ENCODE peak calls at places on chromosome 17, in nine cellular contexts. I, B, P, X, H, F, J, R and Z are unnamed samples.

GRCh38 chr17:75832164-75832651 is 12.0 kb downstream of the UNC13D start:
- DNase-seq in I (peak), B (no peak), P (no peak), X (peak), H (no peak), F (no peak), J (peak), R (peak), Z (no peak)

GRCh38 chr17:74453665-74454196 is 12.7 kb upstream of the CD300A start:
- DNase-seq in I (peak), B (no peak), P (no peak), X (no peak), H (peak), F (no peak), J (no peak), R (no peak), Z (no peak)

GRCh38 chr17:61237275-61237674 is 162.4 kb upstream of the TBX2 start:
- DNase-seq in I (no peak), B (no peak), P (no peak), X (no peak), H (no peak), F (peak), J (no peak), R (no peak), Z (no peak)

GRCh38 chr17:50071692-50072091 is 15.8 kb downstream of the ITGA3 start:
- DNase-seq in I (no peak), B (no peak), P (no peak), X (no peak), H (no peak), F (no peak), J (no peak), R (no peak), Z (no peak)

GRCh38 chr17:58995247-58995940 is 111.3 kb downstream of the TRIM37 start:
- DNase-seq in I (peak), B (no peak), P (no peak), X (no peak), H (no peak), F (no peak), J (no peak), R (no peak), Z (no peak)

GRCh38 chr17:32722733-32723132 is 154.2 kb downstream of the MYO1D start:
- DNase-seq in I (no peak), B (no peak), P (no peak), X (no peak), H (no peak), F (no peak), J (no peak), R (peak), Z (no peak)

GRCh38 chr17:4945176-4945943 is 3.0 kb downstream of the PFN1 start:
- DNase-seq in I (peak), B (no peak), P (no peak), X (peak), H (peak), F (peak), J (peak), R (peak), Z (peak)

GRCh38 chr17:7477392-7478275 is 1.8 kb downstream of the ZBTB4 start:
- DNase-seq in I (peak), B (peak), P (no peak), X (peak), H (peak), F (peak), J (no peak), R (peak), Z (peak)

GRCh38 chr17:31495049-31495885 is 103.8 kb downstream of the RAB11FIP4 start:
- DNase-seq in I (no peak), B (no peak), P (peak), X (peak), H (peak), F (no peak), J (no peak), R (no peak), Z (peak)

GRCh38 chr17:8080799-8081219 is 6.7 kb downstream of the ALOX12B start:
- DNase-seq in I (no peak), B (no peak), P (no peak), X (no peak), H (no peak), F (peak), J (no peak), R (no peak), Z (no peak)

GRCh38 chr17:72555052-72555451 is 434.2 kb downstream of the SOX9 start:
- DNase-seq in I (no peak), B (no peak), P (no peak), X (peak), H (no peak), F (no peak), J (no peak), R (no peak), Z (no peak)

GRCh38 chr17:27203241-27203640 is 90.7 kb upstream of the WSB1 start:
- DNase-seq in I (no peak), B (no peak), P (no peak), X (peak), H (no peak), F (no peak), J (no peak), R (no peak), Z (no peak)

GRCh38 chr17:27209316-27209715 is 84.6 kb upstream of the WSB1 start:
- DNase-seq in I (no peak), B (no peak), P (no peak), X (no peak), H (no peak), F (no peak), J (no peak), R (no peak), Z (no peak)

GRCh38 chr17:27206447-27206846 is 87.5 kb upstream of the WSB1 start:
- DNase-seq in I (no peak), B (no peak), P (no peak), X (no peak), H (no peak), F (peak), J (no peak), R (no peak), Z (peak)

GRCh38 chr17:27207073-27207511 is 86.8 kb upstream of the WSB1 start:
- DNase-seq in I (peak), B (no peak), P (no peak), X (peak), H (no peak), F (no peak), J (no peak), R (peak), Z (no peak)
- TF ChIP-seq CTCF in I (no peak), B (no peak), P (no peak), X (no peak), H (no peak), F (no peak), J (no peak), R (no peak), Z (no peak)

GRCh38 chr17:47981462-47981861 is 10.5 kb downstream of the CDK5RAP3 start:
- DNase-seq in I (no peak), B (no peak), P (no peak), X (no peak), H (no peak), F (no peak), J (no peak), R (no peak), Z (no peak)
- TF ChIP-seq CTCF in I (no peak), B (no peak), P (no peak), X (no peak), H (no peak), F (no peak), J (no peak), R (no peak), Z (no peak)

GRCh38 chr17:67362173-67362572 is 4.2 kb downstream of the PSMD12 start:
- DNase-seq in I (no peak), B (no peak), P (no peak), X (no peak), H (no peak), F (no peak), J (no peak), R (no peak), Z (no peak)

GRCh38 chr17:67364847-67365761 is 1.3 kb downstream of the PSMD12 start:
- DNase-seq in I (no peak), B (no peak), P (no peak), X (no peak), H (no peak), F (no peak), J (no peak), R (no peak), Z (peak)

GRCh38 chr17:67358612-67359011 is 7.8 kb downstream of the PSMD12 start:
- DNase-seq in I (no peak), B (no peak), P (no peak), X (no peak), H (no peak), F (no peak), J (no peak), R (no peak), Z (no peak)

GRCh38 chr17:67360880-67361279 is 5.5 kb downstream of the PSMD12 start:
- DNase-seq in I (no peak), B (no peak), P (no peak), X (peak), H (no peak), F (no peak), J (no peak), R (no peak), Z (no peak)

GRCh38 chr17:67359960-67360817 is 6.2 kb downstream of the PSMD12 start:
- DNase-seq in I (peak), B (no peak), P (no peak), X (no peak), H (no peak), F (peak), J (no peak), R (peak), Z (peak)
- TF ChIP-seq CTCF in I (peak), B (peak), P (peak), X (peak), H (no peak), F (peak), J (no peak), R (peak), Z (no peak)

DNA sequence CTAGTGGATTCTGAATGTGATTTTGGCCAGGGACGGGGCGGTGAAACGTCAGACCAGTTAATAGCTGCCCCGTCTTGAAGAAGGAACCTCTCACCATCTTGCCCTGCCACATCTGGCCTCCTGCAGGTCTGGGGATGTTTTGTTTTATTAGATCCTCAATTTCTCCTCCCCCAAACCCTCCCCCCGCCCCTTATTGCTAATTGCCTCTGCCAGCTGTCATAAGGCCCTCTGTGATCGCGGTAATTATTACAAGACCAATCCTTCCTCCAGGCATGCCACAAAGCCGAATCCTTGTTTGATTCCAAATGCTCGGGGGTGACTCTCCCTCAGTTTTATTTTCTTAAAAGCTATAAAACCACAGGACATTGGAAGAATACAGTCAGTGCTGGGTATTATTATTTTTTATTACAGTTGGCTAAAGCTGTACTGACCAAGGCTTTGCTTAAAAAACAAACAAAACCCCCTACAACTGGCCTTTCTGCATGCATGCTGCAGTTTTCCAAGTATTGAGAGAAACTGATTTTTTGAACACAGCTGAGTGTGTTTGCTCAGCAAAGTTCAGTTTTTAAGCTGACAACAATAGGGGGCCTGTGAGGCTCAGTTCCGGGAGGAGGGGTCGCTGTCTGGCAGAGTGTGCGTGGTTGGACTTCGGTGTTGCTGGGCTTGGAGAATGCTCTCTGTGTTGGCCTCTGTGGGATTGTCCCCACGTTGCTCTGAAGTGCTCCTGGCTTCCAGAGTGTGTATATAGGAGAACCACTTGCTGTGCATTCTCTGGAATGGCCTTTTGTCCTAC is 1.7 kb downstream of the KSR1 start:
- DNase-seq in I (peak), B (peak), P (no peak), X (no peak), H (no peak), F (peak), J (no peak), R (peak), Z (no peak)
- TF ChIP-seq CTCF in I (peak), B (no peak), P (no peak), X (no peak), H (no peak), F (no peak), J (no peak), R (no peak), Z (no peak)

DNA sequence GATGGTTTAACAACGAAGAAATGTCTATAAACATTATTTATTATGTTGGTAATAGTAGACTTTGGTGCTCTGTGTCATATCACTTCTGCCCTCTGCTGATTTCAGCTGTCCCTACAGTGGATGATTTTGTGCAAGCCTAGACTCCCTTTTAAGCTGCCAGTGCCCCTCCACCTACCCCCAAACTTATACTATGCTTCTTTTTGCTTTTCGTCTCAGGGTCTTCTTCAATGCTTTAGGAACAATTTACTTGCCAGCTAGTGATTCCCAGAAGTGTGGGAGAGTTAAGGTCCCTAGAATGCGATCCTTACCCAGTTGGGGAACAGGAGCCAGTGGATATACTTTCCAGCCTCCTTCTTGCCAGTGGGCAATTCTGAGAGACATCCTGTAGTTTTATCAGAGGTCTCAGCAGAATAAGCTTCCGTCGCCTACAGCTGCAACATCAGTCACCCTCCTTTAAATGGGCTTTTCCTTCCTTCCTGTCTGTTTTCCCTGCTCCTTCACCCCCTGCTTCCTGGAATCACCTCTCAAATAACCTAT is 4.1 kb downstream of the ICAM2 start:
- DNase-seq in I (no peak), B (no peak), P (no peak), X (no peak), H (no peak), F (no peak), J (no peak), R (no peak), Z (no peak)
- TF ChIP-seq CTCF in I (no peak), B (no peak), P (peak), X (no peak), H (no peak), F (no peak), J (no peak), R (peak), Z (no peak)

DNA sequence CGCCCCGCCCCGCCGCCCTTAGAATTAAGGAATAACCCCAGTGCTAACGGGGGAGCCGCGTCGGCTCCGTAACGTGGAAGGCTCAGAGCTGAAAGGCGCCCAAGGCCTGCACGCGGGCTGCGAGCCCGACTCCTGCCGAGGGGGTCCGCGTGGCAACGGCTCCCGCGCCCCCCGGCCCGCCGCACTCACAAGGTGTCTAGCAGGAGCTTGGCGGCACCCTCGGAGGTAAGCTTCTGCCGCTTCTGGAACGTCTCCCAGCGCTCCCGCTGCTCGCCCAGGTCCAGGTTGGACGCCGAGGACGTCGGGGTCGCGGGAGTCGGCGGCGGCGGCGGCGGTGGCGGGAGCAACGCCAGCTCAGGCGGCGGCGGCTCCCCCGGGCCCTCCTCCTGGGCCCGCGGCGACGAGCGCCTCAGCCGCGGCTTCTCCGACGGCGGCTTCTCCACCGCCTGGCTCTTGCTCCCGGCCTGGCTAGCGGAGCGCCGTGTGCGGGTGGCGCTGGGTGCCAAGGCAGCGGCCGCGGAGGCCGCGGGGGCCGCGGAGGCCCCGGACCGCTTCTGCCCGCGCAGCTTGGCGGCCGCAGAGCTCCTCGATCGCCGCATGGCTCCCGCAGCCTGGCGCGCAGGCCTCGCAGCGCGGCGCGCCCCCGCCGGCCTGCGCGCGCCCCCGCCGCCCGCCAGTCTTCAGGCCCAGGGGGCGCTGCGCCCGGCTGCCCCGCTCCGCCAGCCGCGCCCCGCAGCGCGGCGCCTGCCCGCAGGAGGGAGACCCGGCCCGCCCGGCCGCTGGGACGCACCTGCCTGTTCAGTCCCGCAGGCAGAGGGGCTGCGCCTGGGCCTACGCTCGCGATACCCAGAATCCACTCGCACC is at the start of gene CENPV:
- DNase-seq in I (no peak), B (peak), P (no peak), X (no peak), H (no peak), F (peak), J (peak), R (peak), Z (peak)
- TF ChIP-seq CTCF in I (peak), B (no peak), P (peak), X (peak), H (no peak), F (no peak), J (peak), R (no peak), Z (no peak)

GRCh38 chr17:9771465-9771864 is 19.9 kb downstream of the DHRS7C start:
- DNase-seq in I (no peak), B (no peak), P (no peak), X (no peak), H (no peak), F (no peak), J (no peak), R (no peak), Z (no peak)

GRCh38 chr17:9766970-9767369 is 24.4 kb downstream of the DHRS7C start:
- DNase-seq in I (no peak), B (no peak), P (no peak), X (no peak), H (no peak), F (no peak), J (no peak), R (no peak), Z (no peak)

GRCh38 chr17:9769036-9769695 is 22.2 kb downstream of the DHRS7C start:
- DNase-seq in I (no peak), B (no peak), P (no peak), X (no peak), H (no peak), F (no peak), J (no peak), R (no peak), Z (no peak)

GRCh38 chr17:9767432-9767991 is 23.9 kb downstream of the DHRS7C start:
- DNase-seq in I (no peak), B (no peak), P (no peak), X (no peak), H (no peak), F (no peak), J (no peak), R (no peak), Z (no peak)

GRCh38 chr17:9768381-9768934 is 22.9 kb downstream of the DHRS7C start:
- DNase-seq in I (peak), B (no peak), P (peak), X (peak), H (no peak), F (peak), J (no peak), R (peak), Z (no peak)
- TF ChIP-seq CTCF in I (peak), B (peak), P (peak), X (no peak), H (peak), F (peak), J (peak), R (peak), Z (peak)

DNA sequence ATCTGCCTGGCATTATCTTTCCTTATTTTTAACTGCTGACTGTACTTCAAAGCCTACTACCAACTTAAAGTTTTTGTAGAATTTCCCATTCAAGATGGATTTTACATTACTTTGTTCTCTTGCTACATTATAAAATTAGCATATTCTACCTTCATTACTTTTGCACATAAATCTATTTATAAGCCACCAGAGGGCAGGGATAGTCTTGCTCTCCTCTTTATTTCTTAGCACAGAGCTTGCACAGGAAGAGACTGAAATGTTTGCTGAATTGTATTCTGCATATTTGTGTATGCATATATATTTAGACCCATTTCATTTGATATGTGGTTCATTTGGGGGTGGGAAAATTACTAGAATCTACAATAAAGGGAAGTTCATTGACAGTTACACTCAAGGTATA is 108.0 kb downstream of the SKAP1 start:
- DNase-seq in I (peak), B (no peak), P (no peak), X (peak), H (no peak), F (no peak), J (no peak), R (peak), Z (no peak)
- TF ChIP-seq CTCF in I (peak), B (no peak), P (peak), X (no peak), H (no peak), F (no peak), J (no peak), R (peak), Z (no peak)